ENCODE peak calls at places on chromosomes 5 and 9, in four cellular contexts. G, I, O and F are unnamed samples.

GRCh38 chr5:42894057-42894456 is 82.4 kb upstream of the SELENOP start:
- DNase-seq in G (no peak), I (no peak), O (no peak), F (no peak)

GRCh38 chr5:134070648-134070978 is 43.9 kb upstream of the TCF7 start:
- DNase-seq in G (no peak), I (no peak), O (peak), F (no peak)

GRCh38 chr9:76528056-76528455 is 69.1 kb downstream of the GCNT1 start:
- DNase-seq in G (no peak), I (no peak), O (no peak), F (no peak)

GRCh38 chr5:167982-168660 is 23.2 kb upstream of the LRRC14B start:
- DNase-seq in G (no peak), I (no peak), O (peak), F (no peak)

GRCh38 chr5:176174345-176175025 is 63.7 kb upstream of the SIMC1 start:
- DNase-seq in G (no peak), I (no peak), O (no peak), F (no peak)

GRCh38 chr9:100167912-100168775 is 69.1 kb downstream of the INVS start:
- DNase-seq in G (no peak), I (no peak), O (peak), F (no peak)

GRCh38 chr9:77663754-77664153 is 15.6 kb upstream of the GNA14 start:
- DNase-seq in G (peak), I (no peak), O (peak), F (peak)

GRCh38 chr9:127788337-127789011 is 2.6 kb downstream of the CDK9 start:
- DNase-seq in G (no peak), I (no peak), O (no peak), F (no peak)

GRCh38 chr5:13558408-13558807 is 386.1 kb downstream of the DNAH5 start:
- DNase-seq in G (no peak), I (no peak), O (peak), F (no peak)

GRCh38 chr9:17958363-17958762 is 379.5 kb downstream of the SH3GL2 start:
- DNase-seq in G (no peak), I (no peak), O (no peak), F (no peak)

GRCh38 chr5:133683646-133684290 is 71.4 kb upstream of the FSTL4 start:
- DNase-seq in G (peak), I (no peak), O (no peak), F (no peak)

GRCh38 chr9:84935528-84936117 is 266.1 kb downstream of the NTRK2 start:
- DNase-seq in G (no peak), I (no peak), O (no peak), F (no peak)

GRCh38 chr5:14153932-14154646 is 10.9 kb downstream of the TRIO start:
- DNase-seq in G (peak), I (no peak), O (peak), F (peak)

GRCh38 chr9:33718987-33719386 is 76.4 kb upstream of the PRSS3 start:
- DNase-seq in G (no peak), I (no peak), O (peak), F (no peak)

GRCh38 chr5:126067404-126067803 is 355.8 kb upstream of the GRAMD2B start:
- DNase-seq in G (no peak), I (no peak), O (no peak), F (no peak)

GRCh38 chr5:58761418-58761817 is 178.5 kb downstream of the RAB3C start:
- DNase-seq in G (no peak), I (no peak), O (no peak), F (no peak)

GRCh38 chr9:129868033-129868395 is 32.8 kb downstream of the USP20 start:
- DNase-seq in G (no peak), I (no peak), O (no peak), F (no peak)

GRCh38 chr5:1808466-1808865 is 7.3 kb downstream of the NDUFS6 start:
- DNase-seq in G (no peak), I (no peak), O (peak), F (no peak)

GRCh38 chr5:150103678-150104549 is 17.6 kb upstream of the CSF1R start:
- DNase-seq in G (peak), I (no peak), O (no peak), F (no peak)

GRCh38 chr5:73174100-73174815 is 1.3 kb downstream of the TMEM174 start:
- DNase-seq in G (no peak), I (no peak), O (no peak), F (no peak)

GRCh38 chr9:33466565-33467495 is 6.9 kb downstream of the NOL6 start:
- DNase-seq in G (peak), I (peak), O (peak), F (peak)

GRCh38 chr9:133569109-133569785 is 34.7 kb downstream of the ADAMTSL2 start:
- DNase-seq in G (no peak), I (no peak), O (no peak), F (no peak)

GRCh38 chr5:74541381-74541781 is 99.1 kb downstream of the ENC1 start:
- DNase-seq in G (no peak), I (no peak), O (peak), F (no peak)

DNA sequence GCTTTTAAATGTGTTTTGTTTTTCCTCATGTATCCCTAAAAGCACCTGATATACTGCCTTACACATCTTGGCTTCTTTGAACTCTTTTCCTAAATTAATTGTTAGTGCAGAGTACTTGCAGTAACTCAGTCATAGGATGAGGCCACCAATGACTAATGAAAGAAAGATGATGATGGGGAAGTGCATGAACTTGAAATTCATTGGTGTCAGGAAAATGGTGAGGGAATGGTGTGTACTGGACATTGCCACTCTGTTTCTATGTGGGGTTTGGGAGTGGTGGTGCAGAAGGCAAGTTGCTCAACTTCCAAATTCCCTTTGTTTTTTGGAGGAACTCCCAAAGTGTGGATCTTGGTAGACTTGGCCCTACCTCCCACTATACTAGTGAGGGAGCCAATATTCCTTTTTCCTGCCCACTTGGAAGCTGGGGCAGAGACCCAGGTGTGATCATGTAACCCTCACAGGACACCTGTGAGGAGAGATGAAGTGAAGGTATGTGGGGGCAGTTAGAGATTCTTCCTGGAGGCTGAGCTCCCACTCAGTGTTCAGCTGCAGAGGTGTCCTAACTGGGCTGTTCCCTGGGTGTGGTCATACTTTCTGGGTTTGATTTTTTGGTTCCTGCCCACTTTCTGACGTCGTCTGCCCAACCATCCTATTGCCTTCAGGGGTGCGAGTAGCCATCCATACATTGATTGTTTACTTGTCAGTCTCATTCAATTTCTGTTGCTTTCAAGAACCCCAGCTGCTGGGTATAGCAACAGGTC is 298.5 kb downstream of the MAST4 start:
- DNase-seq in G (no peak), I (no peak), O (peak), F (no peak)
- H3K27ac ChIP-seq in G (no peak), I (no peak), O (no peak), F (no peak)

DNA sequence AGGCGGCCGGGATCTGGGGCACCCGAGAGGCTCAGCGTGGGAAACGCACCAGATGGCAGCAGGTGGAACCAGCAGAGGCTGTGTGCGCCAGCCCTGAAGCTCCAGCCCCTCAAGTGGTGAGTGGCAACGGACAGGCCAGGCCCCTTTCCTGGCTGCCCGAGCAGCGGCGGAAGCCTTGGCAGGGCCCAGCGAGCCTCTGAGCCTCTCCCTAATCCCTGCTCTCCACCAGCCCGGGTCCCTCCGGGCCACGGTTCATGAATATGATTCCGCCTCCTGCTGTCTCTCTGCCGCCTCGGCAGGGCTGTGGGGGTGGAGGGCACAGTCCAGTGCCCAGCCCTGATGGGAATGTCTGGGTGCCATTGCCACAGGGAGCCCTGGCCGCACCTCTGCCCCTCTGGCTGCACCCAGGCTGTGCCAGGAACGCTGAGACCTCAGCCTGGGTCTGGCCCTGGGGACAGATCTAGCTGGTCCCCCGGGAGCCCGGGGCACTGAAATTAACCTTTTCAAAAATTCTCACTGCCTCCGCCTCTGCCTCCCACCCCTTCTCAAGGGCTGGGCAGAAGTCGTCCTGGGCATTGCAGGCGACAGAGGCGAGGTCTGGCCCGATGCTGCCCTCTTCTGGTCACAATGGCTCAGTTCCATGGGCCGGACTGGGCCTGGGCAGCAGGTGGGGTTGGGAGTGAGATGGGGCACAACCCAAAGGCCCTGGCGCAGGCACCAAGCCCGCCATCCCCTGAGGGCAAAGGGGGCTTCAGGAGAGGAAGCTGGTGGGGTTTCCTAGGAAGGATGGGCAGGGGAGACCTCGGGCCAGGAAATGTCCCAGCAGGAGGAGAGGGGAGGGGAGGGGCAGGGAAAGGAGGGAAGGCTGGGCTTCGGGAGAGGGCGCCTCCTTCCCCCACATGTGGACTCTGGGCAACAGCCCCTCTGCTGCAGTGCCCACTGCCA is 20.3 kb downstream of the CCDC187 start:
- DNase-seq in G (peak), I (peak), O (peak), F (peak)
- TF ChIP-seq POLR2A in G (no peak), I (no peak), O (no peak), F (no peak)

GRCh38 chr9:124343533-124344290 is 71.5 kb downstream of the PSMB7 start:
- DNase-seq in G (no peak), I (no peak), O (no peak), F (no peak)

GRCh38 chr9:124344291-124345050 is 70.8 kb downstream of the PSMB7 start:
- DNase-seq in G (no peak), I (no peak), O (no peak), F (no peak)

GRCh38 chr9:124341455-124342170 is 73.6 kb downstream of the PSMB7 start:
- DNase-seq in G (no peak), I (no peak), O (no peak), F (no peak)

GRCh38 chr9:124342946-124343485 is 72.2 kb downstream of the PSMB7 start:
- DNase-seq in G (no peak), I (peak), O (peak), F (peak)

GRCh38 chr9:124342402-124342945 is 72.8 kb downstream of the PSMB7 start:
- DNase-seq in G (no peak), I (no peak), O (peak), F (no peak)
- H3K27ac ChIP-seq in G (peak), I (peak), O (peak), F (peak)

GRCh38 chr9:132409828-132410528 is at the start of gene CFAP77:
- DNase-seq in G (peak), I (peak), O (peak), F (peak)

GRCh38 chr9:132404228-132404881 is 2.3 kb downstream of the TTF1 start:
- DNase-seq in G (no peak), I (no peak), O (no peak), F (no peak)

GRCh38 chr9:132408521-132408920 is 1.5 kb upstream of the CFAP77 start:
- DNase-seq in G (no peak), I (no peak), O (no peak), F (no peak)

GRCh38 chr9:132407196-132407595 is 556 bp upstream of the TTF1 start:
- DNase-seq in G (no peak), I (no peak), O (no peak), F (no peak)

GRCh38 chr9:132406554-132407122 is at the start of gene TTF1:
- DNase-seq in G (peak), I (peak), O (peak), F (peak)
- TF ChIP-seq POLR2A in G (no peak), I (peak), O (peak), F (no peak)

DNA sequence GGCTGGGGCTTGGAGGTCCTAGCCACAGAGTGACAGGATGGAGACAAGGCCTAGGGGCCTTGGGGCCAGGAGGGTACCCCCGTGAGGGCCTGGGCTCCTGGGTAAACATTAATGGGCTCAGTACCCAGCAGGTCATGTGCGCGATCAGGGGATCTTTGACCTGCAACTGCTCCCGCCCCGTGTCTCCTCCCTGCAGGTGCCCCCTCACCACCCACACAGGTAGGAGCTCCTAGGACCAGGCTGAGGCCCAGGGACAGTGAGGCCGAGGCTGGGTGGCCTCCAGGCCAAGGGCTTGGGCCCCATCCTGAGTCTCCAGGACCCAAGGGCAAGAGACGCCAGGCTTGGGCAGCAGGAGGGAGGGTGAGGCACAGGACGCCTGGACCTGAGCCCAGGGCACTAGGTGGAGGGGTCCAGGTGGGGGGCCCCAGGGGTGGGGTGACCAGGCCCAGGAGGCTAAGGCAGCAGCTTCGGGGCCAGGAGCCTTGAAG is at the start of gene SLC34A3:
- DNase-seq in G (no peak), I (no peak), O (no peak), F (no peak)
- H3K27ac ChIP-seq in G (no peak), I (no peak), O (no peak), F (no peak)

GRCh38 chr5:173028811-173029327 is 27.3 kb upstream of the CREBRF start:
- DNase-seq in G (no peak), I (no peak), O (no peak), F (no peak)

GRCh38 chr5:173027905-173028304 is 28.2 kb upstream of the CREBRF start:
- DNase-seq in G (no peak), I (no peak), O (no peak), F (no peak)

GRCh38 chr5:173029499-173029921 is 26.6 kb upstream of the CREBRF start:
- DNase-seq in G (no peak), I (no peak), O (no peak), F (no peak)

GRCh38 chr5:173035904-173036707 is 20.0 kb upstream of the CREBRF start:
- DNase-seq in G (no peak), I (no peak), O (no peak), F (peak)

GRCh38 chr5:173032730-173033129 is 23.4 kb upstream of the CREBRF start:
- DNase-seq in G (no peak), I (no peak), O (no peak), F (no peak)
- TF ChIP-seq POLR2A in G (no peak), I (no peak), O (no peak), F (no peak)